ENCODE peak calls at places on chromosomes 3 and 15, in five cellular contexts. One of them, this sample, is unnamed.

GRCh38 chr3:14959358-14959943 is 12.1 kb downstream of the NR2C2 start:
- DNase-seq in mesenchymal stem cell: peak
- DNase-seq in neuronal stem cell: no peak
- DNase-seq in H1: no peak
- DNase-seq in H9: no peak
- DNase-seq in this sample: peak

GRCh38 chr3:152269423-152270144 is 855 bp downstream of the MBNL1 start:
- DNase-seq in neuronal stem cell: no peak
- DNase-seq in mesenchymal stem cell: peak
- DNase-seq in H1: no peak
- DNase-seq in H9: peak
- DNase-seq in this sample: peak

GRCh38 chr3:70120360-70120966 is 120.9 kb downstream of the SAMMSON start:
- DNase-seq in H9: peak
- DNase-seq in H1: peak
- DNase-seq in mesenchymal stem cell: peak
- DNase-seq in neuronal stem cell: peak
- DNase-seq in this sample: peak

GRCh38 chr3:127097009-127097350 is 96.0 kb upstream of the PRR23E start:
- DNase-seq in neuronal stem cell: no peak
- DNase-seq in mesenchymal stem cell: no peak
- DNase-seq in H1: no peak
- DNase-seq in H9: no peak
- DNase-seq in this sample: no peak

GRCh38 chr15:52822475-52822874 is 32.3 kb upstream of the ONECUT1 start:
- DNase-seq in neuronal stem cell: no peak
- DNase-seq in H9: no peak
- DNase-seq in H1: no peak
- DNase-seq in mesenchymal stem cell: no peak
- DNase-seq in this sample: no peak

GRCh38 chr3:35864871-35865270 is 225.5 kb downstream of the ARPP21 start:
- DNase-seq in H1: no peak
- DNase-seq in H9: peak
- DNase-seq in mesenchymal stem cell: no peak
- DNase-seq in neuronal stem cell: no peak
- DNase-seq in this sample: no peak

GRCh38 chr15:61389334-61390028 is 160.4 kb upstream of the RORA start:
- DNase-seq in neuronal stem cell: no peak
- DNase-seq in mesenchymal stem cell: no peak
- DNase-seq in H1: no peak
- DNase-seq in H9: no peak
- DNase-seq in this sample: no peak

GRCh38 chr15:84387086-84387485 is 151.5 kb downstream of the GOLGA6L4 start:
- DNase-seq in mesenchymal stem cell: no peak
- DNase-seq in H9: peak
- DNase-seq in H1: peak
- DNase-seq in neuronal stem cell: no peak
- DNase-seq in this sample: no peak

GRCh38 chr3:87771338-87772059 is 287.3 kb downstream of the CGGBP1 start:
- DNase-seq in H1: peak
- DNase-seq in H9: peak
- DNase-seq in mesenchymal stem cell: peak
- DNase-seq in neuronal stem cell: no peak
- DNase-seq in this sample: no peak

GRCh38 chr3:61858054-61858453 is 296.7 kb downstream of the PTPRG start:
- DNase-seq in neuronal stem cell: no peak
- DNase-seq in H9: no peak
- DNase-seq in H1: no peak
- DNase-seq in mesenchymal stem cell: peak
- DNase-seq in this sample: no peak

GRCh38 chr15:95644476-95644875 is 686.0 kb upstream of the NR2F2 start:
- DNase-seq in mesenchymal stem cell: no peak
- DNase-seq in neuronal stem cell: no peak
- DNase-seq in H9: no peak
- DNase-seq in H1: no peak
- DNase-seq in this sample: no peak

GRCh38 chr3:38649500-38650247 is at the start of gene SCN5A:
- DNase-seq in H9: peak
- DNase-seq in H1: peak
- DNase-seq in mesenchymal stem cell: peak
- DNase-seq in neuronal stem cell: no peak
- DNase-seq in this sample: peak

GRCh38 chr3:121834079-121834730 is 655 bp downstream of the IQCB1 start:
- DNase-seq in mesenchymal stem cell: no peak
- DNase-seq in H9: no peak
- DNase-seq in neuronal stem cell: no peak
- DNase-seq in H1: no peak
- DNase-seq in this sample: no peak

GRCh38 chr3:182124716-182125115 is 413.0 kb downstream of the SOX2 start:
- DNase-seq in neuronal stem cell: no peak
- DNase-seq in H1: no peak
- DNase-seq in H9: no peak
- DNase-seq in mesenchymal stem cell: no peak
- DNase-seq in this sample: no peak

GRCh38 chr3:123081718-123082369 is 15.0 kb downstream of the PDIA5 start:
- DNase-seq in H9: no peak
- DNase-seq in neuronal stem cell: no peak
- DNase-seq in H1: no peak
- DNase-seq in mesenchymal stem cell: peak
- DNase-seq in this sample: no peak

GRCh38 chr3:37301980-37302379 is 127.6 kb upstream of the LRRFIP2 start:
- DNase-seq in mesenchymal stem cell: no peak
- DNase-seq in neuronal stem cell: no peak
- DNase-seq in H1: no peak
- DNase-seq in H9: peak
- DNase-seq in this sample: peak

GRCh38 chr15:96849501-96849900 is 519.0 kb downstream of the NR2F2 start:
- DNase-seq in H1: no peak
- DNase-seq in neuronal stem cell: no peak
- DNase-seq in H9: no peak
- DNase-seq in mesenchymal stem cell: peak
- DNase-seq in this sample: no peak

GRCh38 chr15:43886558-43886957 is 59.8 kb downstream of the WDR76 start:
- DNase-seq in mesenchymal stem cell: no peak
- DNase-seq in H9: no peak
- DNase-seq in neuronal stem cell: no peak
- DNase-seq in H1: no peak
- DNase-seq in this sample: no peak

GRCh38 chr3:18090377-18090776 is 334.8 kb downstream of the SATB1 start:
- DNase-seq in mesenchymal stem cell: no peak
- DNase-seq in H9: no peak
- DNase-seq in H1: no peak
- DNase-seq in neuronal stem cell: no peak
- DNase-seq in this sample: no peak

GRCh38 chr3:61574854-61575253 is 13.5 kb downstream of the PTPRG start:
- DNase-seq in H1: peak
- DNase-seq in neuronal stem cell: no peak
- DNase-seq in mesenchymal stem cell: peak
- DNase-seq in H9: no peak
- DNase-seq in this sample: peak

GRCh38 chr3:175238848-175239247 is 379.7 kb downstream of the NAALADL2 start:
- DNase-seq in H9: no peak
- DNase-seq in neuronal stem cell: no peak
- DNase-seq in H1: no peak
- DNase-seq in mesenchymal stem cell: no peak
- DNase-seq in this sample: no peak

GRCh38 chr15:62928996-62929350 is 113.6 kb upstream of the TPM1 start:
- DNase-seq in H9: no peak
- DNase-seq in mesenchymal stem cell: peak
- DNase-seq in H1: no peak
- DNase-seq in neuronal stem cell: no peak
- DNase-seq in this sample: no peak

GRCh38 chr15:62942411-62942810 is 100.1 kb upstream of the TPM1 start:
- DNase-seq in H9: no peak
- DNase-seq in mesenchymal stem cell: no peak
- DNase-seq in H1: no peak
- DNase-seq in neuronal stem cell: no peak
- DNase-seq in this sample: no peak

GRCh38 chr15:85485956-85486567 is 105.7 kb downstream of the AKAP13 start:
- DNase-seq in H1: peak
- DNase-seq in mesenchymal stem cell: peak
- DNase-seq in neuronal stem cell: peak
- DNase-seq in H9: peak
- DNase-seq in this sample: peak

GRCh38 chr3:117059054-117059989 is 349.7 kb downstream of the TUSC7 start:
- DNase-seq in mesenchymal stem cell: peak
- DNase-seq in H9: no peak
- DNase-seq in H1: no peak
- DNase-seq in neuronal stem cell: no peak
- DNase-seq in this sample: no peak

GRCh38 chr3:108062051-108062450 is 28.8 kb downstream of the CD47 start:
- DNase-seq in H1: no peak
- DNase-seq in H9: no peak
- DNase-seq in mesenchymal stem cell: no peak
- DNase-seq in neuronal stem cell: no peak
- DNase-seq in this sample: no peak

GRCh38 chr3:171142985-171143384 is 116.5 kb upstream of the SLC2A2 start:
- DNase-seq in H9: no peak
- DNase-seq in H1: no peak
- DNase-seq in mesenchymal stem cell: no peak
- DNase-seq in neuronal stem cell: no peak
- DNase-seq in this sample: no peak

GRCh38 chr15:100667405-100668320 is 65.3 kb downstream of the ASB7 start:
- DNase-seq in H1: no peak
- DNase-seq in H9: no peak
- DNase-seq in mesenchymal stem cell: peak
- DNase-seq in neuronal stem cell: no peak
- DNase-seq in this sample: no peak

GRCh38 chr15:48510976-48511375 is 134.5 kb downstream of the FBN1 start:
- DNase-seq in neuronal stem cell: no peak
- DNase-seq in mesenchymal stem cell: no peak
- DNase-seq in H9: no peak
- DNase-seq in H1: no peak
- DNase-seq in this sample: no peak

GRCh38 chr3:177193706-177194268 is 3.5 kb downstream of the TBL1XR1 start:
- DNase-seq in H9: no peak
- DNase-seq in mesenchymal stem cell: no peak
- DNase-seq in neuronal stem cell: no peak
- DNase-seq in H1: no peak
- DNase-seq in this sample: no peak

GRCh38 chr3:102182162-102182561 is 252.7 kb upstream of the ZPLD1 start:
- DNase-seq in H1: no peak
- DNase-seq in H9: no peak
- DNase-seq in mesenchymal stem cell: peak
- DNase-seq in neuronal stem cell: no peak
- DNase-seq in this sample: peak
- H2AK5ac ChIP-seq in H1: no peak
- H2AK5ac ChIP-seq in H9: no peak
- H2AK5ac ChIP-seq in mesenchymal stem cell: peak
- H2AK5ac ChIP-seq in neuronal stem cell: no peak
- H2AK5ac ChIP-seq in this sample: no peak

GRCh38 chr3:64047806-64048205 is 24.5 kb upstream of the PSMD6 start:
- DNase-seq in neuronal stem cell: no peak
- DNase-seq in H9: no peak
- DNase-seq in mesenchymal stem cell: no peak
- DNase-seq in H1: no peak
- DNase-seq in this sample: no peak

GRCh38 chr3:64047214-64047613 is 23.9 kb upstream of the PSMD6 start:
- DNase-seq in H1: no peak
- DNase-seq in neuronal stem cell: no peak
- DNase-seq in mesenchymal stem cell: no peak
- DNase-seq in H9: no peak
- DNase-seq in this sample: no peak

GRCh38 chr3:64048631-64049061 is 25.4 kb upstream of the PSMD6 start:
- DNase-seq in H9: no peak
- DNase-seq in mesenchymal stem cell: no peak
- DNase-seq in H1: no peak
- DNase-seq in neuronal stem cell: no peak
- DNase-seq in this sample: no peak

GRCh38 chr3:64049832-64050231 is 26.5 kb upstream of the PSMD6 start:
- DNase-seq in neuronal stem cell: peak
- DNase-seq in H9: peak
- DNase-seq in mesenchymal stem cell: no peak
- DNase-seq in H1: no peak
- DNase-seq in this sample: no peak

GRCh38 chr3:64049136-64049535 is 25.8 kb upstream of the PSMD6 start:
- DNase-seq in H9: no peak
- DNase-seq in mesenchymal stem cell: peak
- DNase-seq in neuronal stem cell: no peak
- DNase-seq in H1: no peak
- DNase-seq in this sample: peak
- H2BK12ac ChIP-seq in H9: no peak
- H2BK12ac ChIP-seq in mesenchymal stem cell: no peak
- H2BK12ac ChIP-seq in neuronal stem cell: no peak
- H2BK12ac ChIP-seq in H1: no peak
- H2BK12ac ChIP-seq in this sample: peak

GRCh38 chr3:124792341-124793034 is 62.2 kb downstream of the UMPS start:
- DNase-seq in neuronal stem cell: no peak
- DNase-seq in H9: no peak
- DNase-seq in H1: no peak
- DNase-seq in mesenchymal stem cell: no peak
- DNase-seq in this sample: no peak

GRCh38 chr3:124796477-124796876 is 66.2 kb downstream of the UMPS start:
- DNase-seq in H1: no peak
- DNase-seq in neuronal stem cell: no peak
- DNase-seq in H9: no peak
- DNase-seq in mesenchymal stem cell: no peak
- DNase-seq in this sample: no peak

GRCh38 chr3:124791142-124791541 is 60.9 kb downstream of the UMPS start:
- DNase-seq in neuronal stem cell: no peak
- DNase-seq in mesenchymal stem cell: peak
- DNase-seq in H1: no peak
- DNase-seq in H9: no peak
- DNase-seq in this sample: no peak

GRCh38 chr3:124791639-124792111 is 61.4 kb downstream of the UMPS start:
- DNase-seq in neuronal stem cell: no peak
- DNase-seq in H1: no peak
- DNase-seq in mesenchymal stem cell: peak
- DNase-seq in H9: no peak
- DNase-seq in this sample: no peak

DNA sequence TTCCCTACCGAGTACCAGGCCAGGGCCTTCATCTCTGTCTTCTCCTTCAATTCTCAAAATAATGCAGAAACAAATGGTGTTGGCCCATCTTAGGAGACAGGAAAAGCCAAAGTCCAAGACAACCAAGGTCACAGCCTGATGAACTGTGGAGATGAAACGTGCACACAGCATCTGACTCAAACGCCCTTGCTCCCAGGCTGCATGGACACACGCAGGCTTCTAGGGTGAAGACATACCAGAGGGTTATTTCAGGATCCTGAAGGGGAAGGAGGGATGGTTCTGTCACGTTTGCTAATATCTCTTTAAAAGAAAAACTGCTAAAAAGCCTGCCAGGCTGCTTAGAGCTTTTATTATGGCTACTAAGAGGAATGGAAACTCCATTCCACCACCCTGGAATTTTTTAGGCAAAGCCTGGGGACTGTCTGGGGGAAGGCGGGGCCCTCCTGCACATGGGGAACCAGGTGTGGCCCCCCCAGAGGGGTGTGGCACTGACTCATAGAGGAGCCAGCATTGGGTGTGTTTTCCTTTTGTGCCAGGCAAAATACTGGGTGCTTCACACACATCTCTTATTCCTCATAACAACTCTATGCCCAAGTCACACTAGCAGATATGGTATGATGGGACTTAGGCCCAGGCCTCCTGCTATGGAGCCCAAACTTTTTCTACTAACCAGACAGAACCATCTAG is 62.9 kb downstream of the UMPS start:
- DNase-seq in mesenchymal stem cell: peak
- DNase-seq in neuronal stem cell: no peak
- DNase-seq in H1: no peak
- DNase-seq in H9: no peak
- DNase-seq in this sample: no peak
- H2AK5ac ChIP-seq in mesenchymal stem cell: peak
- H2AK5ac ChIP-seq in neuronal stem cell: no peak
- H2AK5ac ChIP-seq in H1: no peak
- H2AK5ac ChIP-seq in H9: no peak
- H2AK5ac ChIP-seq in this sample: no peak

GRCh38 chr3:165622356-165622755 is 214.9 kb downstream of the BCHE start:
- DNase-seq in neuronal stem cell: no peak
- DNase-seq in H9: no peak
- DNase-seq in H1: no peak
- DNase-seq in mesenchymal stem cell: no peak
- DNase-seq in this sample: no peak
- H2BK12ac ChIP-seq in neuronal stem cell: no peak
- H2BK12ac ChIP-seq in H9: no peak
- H2BK12ac ChIP-seq in H1: no peak
- H2BK12ac ChIP-seq in mesenchymal stem cell: no peak
- H2BK12ac ChIP-seq in this sample: no peak